ENCODE peak calls at places on chromosomes 6 and 20, in seven cellular contexts. One of them, this sample, is unnamed.

GRCh38 chr6:149913085-149913484 is 9.8 kb downstream of the RAET1G start:
- DNase-seq in heart right ventricle: no peak
- DNase-seq in omental fat pad: no peak
- DNase-seq in memory B cell: no peak
- DNase-seq in Jurkat, Clone E6-1: no peak
- DNase-seq in choroid plexus epithelial cell: no peak
- DNase-seq in H9: no peak
- DNase-seq in this sample: no peak

GRCh38 chr6:131822119-131822518 is 14.3 kb downstream of the ENPP1 start:
- DNase-seq in H9: no peak
- DNase-seq in memory B cell: no peak
- DNase-seq in choroid plexus epithelial cell: no peak
- DNase-seq in omental fat pad: no peak
- DNase-seq in Jurkat, Clone E6-1: no peak
- DNase-seq in heart right ventricle: no peak
- DNase-seq in this sample: no peak

GRCh38 chr6:157753291-157753690 is 69.8 kb upstream of the SNX9 start:
- DNase-seq in Jurkat, Clone E6-1: no peak
- DNase-seq in heart right ventricle: no peak
- DNase-seq in omental fat pad: no peak
- DNase-seq in memory B cell: no peak
- DNase-seq in H9: no peak
- DNase-seq in choroid plexus epithelial cell: no peak
- DNase-seq in this sample: no peak

GRCh38 chr20:50506270-50506579 is 4.0 kb upstream of the PTPN1 start:
- DNase-seq in omental fat pad: no peak
- DNase-seq in choroid plexus epithelial cell: no peak
- DNase-seq in heart right ventricle: no peak
- DNase-seq in Jurkat, Clone E6-1: no peak
- DNase-seq in memory B cell: no peak
- DNase-seq in H9: no peak
- DNase-seq in this sample: no peak

GRCh38 chr20:61705909-61706308 is 359.8 kb downstream of the TAF4 start:
- DNase-seq in choroid plexus epithelial cell: no peak
- DNase-seq in memory B cell: no peak
- DNase-seq in omental fat pad: no peak
- DNase-seq in heart right ventricle: no peak
- DNase-seq in H9: no peak
- DNase-seq in Jurkat, Clone E6-1: no peak
- DNase-seq in this sample: no peak

GRCh38 chr6:21808045-21808470 is 214.5 kb downstream of the SOX4 start:
- DNase-seq in heart right ventricle: no peak
- DNase-seq in H9: no peak
- DNase-seq in omental fat pad: no peak
- DNase-seq in memory B cell: no peak
- DNase-seq in Jurkat, Clone E6-1: no peak
- DNase-seq in choroid plexus epithelial cell: peak
- DNase-seq in this sample: peak

GRCh38 chr6:116577486-116577885 is 6.2 kb downstream of the RWDD1 start:
- DNase-seq in Jurkat, Clone E6-1: no peak
- DNase-seq in memory B cell: no peak
- DNase-seq in heart right ventricle: no peak
- DNase-seq in H9: no peak
- DNase-seq in choroid plexus epithelial cell: no peak
- DNase-seq in omental fat pad: no peak
- DNase-seq in this sample: no peak

GRCh38 chr20:50245561-50246366 is 55.1 kb downstream of the CEBPB start:
- DNase-seq in choroid plexus epithelial cell: peak
- DNase-seq in Jurkat, Clone E6-1: no peak
- DNase-seq in H9: no peak
- DNase-seq in omental fat pad: no peak
- DNase-seq in heart right ventricle: no peak
- DNase-seq in memory B cell: no peak
- DNase-seq in this sample: no peak

GRCh38 chr6:137148291-137149076 is 25.0 kb downstream of the IL22RA2 start:
- DNase-seq in memory B cell: no peak
- DNase-seq in choroid plexus epithelial cell: peak
- DNase-seq in H9: no peak
- DNase-seq in heart right ventricle: no peak
- DNase-seq in omental fat pad: no peak
- DNase-seq in Jurkat, Clone E6-1: no peak
- DNase-seq in this sample: no peak

GRCh38 chr6:36423101-36423824 is 19.4 kb downstream of the PXT1 start:
- DNase-seq in omental fat pad: peak
- DNase-seq in memory B cell: peak
- DNase-seq in H9: peak
- DNase-seq in Jurkat, Clone E6-1: peak
- DNase-seq in heart right ventricle: peak
- DNase-seq in choroid plexus epithelial cell: peak
- DNase-seq in this sample: peak

GRCh38 chr20:57708694-57709673 is 831 bp downstream of the PMEPA1 start:
- DNase-seq in Jurkat, Clone E6-1: no peak
- DNase-seq in H9: no peak
- DNase-seq in omental fat pad: no peak
- DNase-seq in choroid plexus epithelial cell: peak
- DNase-seq in heart right ventricle: peak
- DNase-seq in memory B cell: no peak
- DNase-seq in this sample: no peak

GRCh38 chr6:123598011-123598410 is 38.7 kb downstream of the TRDN start:
- DNase-seq in H9: no peak
- DNase-seq in memory B cell: no peak
- DNase-seq in omental fat pad: no peak
- DNase-seq in heart right ventricle: no peak
- DNase-seq in Jurkat, Clone E6-1: no peak
- DNase-seq in choroid plexus epithelial cell: no peak
- DNase-seq in this sample: no peak

GRCh38 chr6:5287205-5287965 is 26.1 kb downstream of the FARS2 start:
- DNase-seq in Jurkat, Clone E6-1: no peak
- DNase-seq in omental fat pad: no peak
- DNase-seq in choroid plexus epithelial cell: peak
- DNase-seq in memory B cell: no peak
- DNase-seq in H9: no peak
- DNase-seq in heart right ventricle: no peak
- DNase-seq in this sample: no peak

GRCh38 chr20:49578436-49578835 is 10.5 kb upstream of the PTGIS start:
- DNase-seq in H9: no peak
- DNase-seq in memory B cell: no peak
- DNase-seq in heart right ventricle: no peak
- DNase-seq in Jurkat, Clone E6-1: no peak
- DNase-seq in omental fat pad: peak
- DNase-seq in choroid plexus epithelial cell: no peak
- DNase-seq in this sample: no peak

GRCh38 chr20:5973172-5973571 is 22.7 kb downstream of the MCM8 start:
- DNase-seq in omental fat pad: no peak
- DNase-seq in Jurkat, Clone E6-1: no peak
- DNase-seq in choroid plexus epithelial cell: peak
- DNase-seq in memory B cell: no peak
- DNase-seq in heart right ventricle: no peak
- DNase-seq in H9: no peak
- DNase-seq in this sample: no peak

GRCh38 chr20:13295637-13296036 is 74.6 kb downstream of the ISM1 start:
- DNase-seq in Jurkat, Clone E6-1: no peak
- DNase-seq in heart right ventricle: no peak
- DNase-seq in choroid plexus epithelial cell: no peak
- DNase-seq in H9: peak
- DNase-seq in memory B cell: no peak
- DNase-seq in omental fat pad: no peak
- DNase-seq in this sample: no peak